ENCODE peak calls at places on chromosomes 12 and 14, in four cellular contexts. One of them, this sample, is unnamed.
A peak's percentile ranks its signal among the peaks of the same experiment; 100 is the strongest.

GRCh38 chr14:105294142-105294597 is 6.6 kb downstream of the BRF1 start:
- DNase-seq in H1: no peak
- DNase-seq in HepG2: no peak
- DNase-seq in K562: no peak
- DNase-seq in this sample: peak; percentile 89

GRCh38 chr12:74984631-74985030 is 225.0 kb downstream of the KCNC2 start:
- DNase-seq in H1: no peak
- DNase-seq in HepG2: no peak
- DNase-seq in K562: no peak
- DNase-seq in this sample: no peak

GRCh38 chr12:98678236-98678945 is 33.3 kb downstream of the APAF1 start:
- DNase-seq in H1: no peak
- DNase-seq in HepG2: no peak
- DNase-seq in K562: no peak
- DNase-seq in this sample: no peak

GRCh38 chr12:96419576-96420254 is 19.5 kb upstream of the CDK17 start:
- DNase-seq in H1: no peak
- DNase-seq in HepG2: no peak
- DNase-seq in K562: no peak
- DNase-seq in this sample: peak; percentile 43

GRCh38 chr14:60344751-60345150 is 95.7 kb downstream of the PPM1A start:
- DNase-seq in H1: no peak
- DNase-seq in HepG2: no peak
- DNase-seq in K562: no peak
- DNase-seq in this sample: no peak

GRCh38 chr14:85538636-85539035 is 8.7 kb downstream of the FLRT2 start:
- DNase-seq in H1: no peak
- DNase-seq in HepG2: no peak
- DNase-seq in K562: no peak
- DNase-seq in this sample: no peak

GRCh38 chr12:95857799-95858198 is 953 bp upstream of the SNRPF start:
- DNase-seq in H1: no peak
- DNase-seq in HepG2: no peak
- DNase-seq in K562: no peak
- DNase-seq in this sample: no peak

GRCh38 chr12:22731231-22731630 is 106.3 kb downstream of the ETNK1 start:
- DNase-seq in H1: no peak
- DNase-seq in HepG2: no peak
- DNase-seq in K562: no peak
- DNase-seq in this sample: no peak

GRCh38 chr12:127531561-127531960 is 735.4 kb upstream of the TMEM132C start:
- DNase-seq in H1: no peak
- DNase-seq in HepG2: no peak
- DNase-seq in K562: no peak
- DNase-seq in this sample: no peak

GRCh38 chr14:96126339-96126770 is 78.3 kb upstream of the BDKRB2 start:
- DNase-seq in H1: no peak
- DNase-seq in HepG2: no peak
- DNase-seq in K562: no peak
- DNase-seq in this sample: peak; percentile 50

GRCh38 chr12:28218875-28219274 is 28.6 kb downstream of the CCDC91 start:
- DNase-seq in H1: no peak
- DNase-seq in HepG2: no peak
- DNase-seq in K562: no peak
- DNase-seq in this sample: no peak

GRCh38 chr12:67645571-67645970 is 3.0 kb upstream of the DYRK2 start:
- DNase-seq in H1: no peak
- DNase-seq in HepG2: no peak
- DNase-seq in K562: no peak
- DNase-seq in this sample: no peak

GRCh38 chr12:44812062-44812461 is 64.1 kb downstream of the NELL2 start:
- DNase-seq in H1: no peak
- DNase-seq in HepG2: no peak
- DNase-seq in K562: no peak
- DNase-seq in this sample: no peak

GRCh38 chr14:48703728-48704467 is 882.3 kb downstream of the RPS29 start:
- DNase-seq in H1: no peak
- DNase-seq in HepG2: no peak
- DNase-seq in K562: no peak
- DNase-seq in this sample: no peak

GRCh38 chr12:89680409-89680808 is 28.2 kb downstream of the ATP2B1 start:
- DNase-seq in H1: no peak
- DNase-seq in HepG2: no peak
- DNase-seq in K562: no peak
- DNase-seq in this sample: no peak

GRCh38 chr12:66279127-66279712 is 23.1 kb upstream of the HELB start:
- DNase-seq in H1: no peak
- DNase-seq in HepG2: peak; percentile 27
- DNase-seq in K562: peak; percentile 15
- DNase-seq in this sample: peak; percentile 48

GRCh38 chr12:114691810-114692557 is 8.0 kb upstream of the TBX3 start:
- DNase-seq in H1: no peak
- DNase-seq in HepG2: no peak
- DNase-seq in K562: no peak
- DNase-seq in this sample: no peak
- TF ChIP-seq EZH2 in H1: peak; percentile 87
- TF ChIP-seq EZH2 in HepG2: no peak
- TF ChIP-seq EZH2 in K562: no peak
- TF ChIP-seq EZH2 in this sample: no peak

DNA sequence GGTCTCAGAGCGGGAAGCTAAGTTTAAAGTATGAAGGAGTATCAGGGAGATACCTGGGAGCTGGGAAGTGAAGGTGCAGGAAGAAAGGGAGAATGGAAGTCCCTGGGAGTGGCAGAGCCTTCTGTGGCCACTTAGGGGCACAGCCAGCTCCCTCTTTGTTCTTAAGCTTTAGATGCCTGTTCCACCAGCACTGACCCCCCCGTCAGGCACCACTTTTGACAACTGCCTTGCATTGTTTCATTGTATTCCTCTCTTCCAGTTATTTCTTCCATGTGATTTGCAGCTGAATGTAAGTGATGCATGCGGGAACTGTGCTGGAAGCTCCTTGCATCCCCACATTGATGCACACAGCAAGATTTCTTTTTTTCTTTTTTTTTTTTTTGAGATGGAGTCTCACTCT is 2.6 kb downstream of the GALNT16 start:
- DNase-seq in H1: no peak
- DNase-seq in HepG2: no peak
- DNase-seq in K562: no peak
- DNase-seq in this sample: no peak
- H3K4me1 ChIP-seq in H1: peaks cover 5% of the 10 kb centered on the region
- H3K4me1 ChIP-seq in HepG2: peaks cover 20% of the 10 kb centered on the region
- H3K4me1 ChIP-seq in K562: no peaks in the 10 kb centered on the region
- H3K4me1 ChIP-seq in this sample: peaks cover 12% of the 10 kb centered on the region

GRCh38 chr12:122362758-122363157 is 59.7 kb downstream of the CLIP1 start:
- DNase-seq in H1: no peak
- DNase-seq in HepG2: no peak
- DNase-seq in K562: no peak
- DNase-seq in this sample: no peak

GRCh38 chr12:122366685-122367475 is 55.6 kb downstream of the CLIP1 start:
- DNase-seq in H1: peak; percentile 19
- DNase-seq in HepG2: peak; percentile 84
- DNase-seq in K562: peak; percentile 32
- DNase-seq in this sample: peak; percentile 73

GRCh38 chr12:122368361-122369073 is 54.0 kb downstream of the CLIP1 start:
- DNase-seq in H1: no peak
- DNase-seq in HepG2: no peak
- DNase-seq in K562: no peak
- DNase-seq in this sample: peak; percentile 39

DNA sequence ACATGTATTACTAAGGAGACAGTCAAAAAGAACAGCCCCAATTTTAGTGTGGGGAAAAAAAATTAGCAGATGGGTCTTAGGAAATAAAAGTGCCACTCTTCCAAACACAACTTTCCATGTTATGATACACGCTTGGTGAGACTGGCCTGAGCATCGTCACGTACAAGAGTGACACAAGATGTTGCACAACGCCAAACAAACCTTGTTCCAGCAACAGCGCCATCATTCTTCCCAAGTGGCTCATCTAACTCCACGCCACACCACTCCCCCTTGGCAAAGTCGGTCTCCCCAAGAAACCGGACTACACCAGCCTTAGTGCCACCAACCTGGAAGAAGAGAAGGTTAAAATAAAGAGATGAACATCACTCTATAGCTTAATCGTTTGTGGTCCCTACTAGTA is 58.7 kb downstream of the CLIP1 start:
- DNase-seq in H1: no peak
- DNase-seq in HepG2: no peak
- DNase-seq in K562: no peak
- DNase-seq in this sample: no peak
- TF ChIP-seq JUN in H1: no peak
- TF ChIP-seq JUN in HepG2: no peak
- TF ChIP-seq JUN in K562: no peak
- TF ChIP-seq JUN in this sample: no peak

GRCh38 chr12:172732-173161 is 41.2 kb downstream of the SLC6A12 start:
- DNase-seq in H1: no peak
- DNase-seq in HepG2: no peak
- DNase-seq in K562: no peak
- DNase-seq in this sample: no peak
- TF ChIP-seq EZH2 in H1: no peak
- TF ChIP-seq EZH2 in HepG2: no peak
- TF ChIP-seq EZH2 in K562: no peak
- TF ChIP-seq EZH2 in this sample: no peak

DNA sequence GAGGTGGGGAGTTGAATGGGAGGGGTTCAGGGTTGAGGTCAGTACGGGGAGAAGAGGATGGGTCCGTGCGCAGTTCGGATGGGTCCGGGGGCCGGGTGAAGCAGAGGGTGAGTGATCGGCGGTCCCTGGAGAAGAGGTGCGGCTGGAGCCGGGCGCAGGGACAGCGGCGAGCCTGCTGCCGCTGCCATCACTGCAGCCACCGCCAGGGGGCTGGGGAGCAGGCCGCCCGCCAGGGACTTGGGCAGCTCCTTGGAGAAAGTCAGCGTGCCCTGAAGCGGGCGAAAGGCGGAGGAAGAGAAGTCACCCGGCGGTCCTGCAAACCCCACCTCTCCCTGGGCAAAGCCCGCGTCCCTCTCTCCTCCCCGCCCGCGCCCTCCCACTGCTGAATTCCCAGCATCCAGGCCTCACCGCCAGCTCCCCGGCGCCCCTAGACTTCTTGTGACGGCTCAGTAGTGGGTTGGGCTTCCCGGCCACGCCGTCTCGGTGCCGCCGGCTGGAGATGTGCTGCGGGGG is 6.0 kb upstream of the GPR84 start:
- DNase-seq in H1: peak; percentile 66
- DNase-seq in HepG2: no peak
- DNase-seq in K562: peak; percentile 79
- DNase-seq in this sample: peak; percentile 79
- H3K4me1 ChIP-seq in H1: no peaks in the 10 kb centered on the region
- H3K4me1 ChIP-seq in HepG2: peaks cover 21% of the 10 kb centered on the region
- H3K4me1 ChIP-seq in K562: peaks cover 49% of the 10 kb centered on the region
- H3K4me1 ChIP-seq in this sample: peaks cover 33% of the 10 kb centered on the region